ENCODE peak calls at places on chromosome X, in ten cellular contexts. One of them, this sample, is unnamed.
A peak's percentile ranks its signal among the peaks of the same experiment; 100 is the strongest.

GRCh38 chrX:136202889-136203288 is 48.3 kb downstream of the MAP7D3 start:
- DNase-seq in GM23338: no peak
- DNase-seq in GM12892: no peak
- DNase-seq in GM12878: no peak
- DNase-seq in SK-N-MC: no peak
- DNase-seq in breast epithelium: no peak
- DNase-seq in suprapubic skin: no peak
- DNase-seq in sigmoid colon: no peak
- DNase-seq in HCT116: no peak
- DNase-seq in stomach: no peak
- DNase-seq in this sample: no peak

GRCh38 chrX:149037301-149037700 is 467.8 kb downstream of the IDS start:
- DNase-seq in breast epithelium: no peak
- DNase-seq in GM23338: no peak
- DNase-seq in GM12878: no peak
- DNase-seq in suprapubic skin: no peak
- DNase-seq in GM12892: no peak
- DNase-seq in sigmoid colon: no peak
- DNase-seq in stomach: no peak
- DNase-seq in HCT116: no peak
- DNase-seq in SK-N-MC: no peak
- DNase-seq in this sample: no peak

GRCh38 chrX:120549483-120550452 is 11.0 kb downstream of the CUL4B start:
- DNase-seq in suprapubic skin: no peak
- DNase-seq in SK-N-MC: no peak
- DNase-seq in GM12878: no peak
- DNase-seq in stomach: no peak
- DNase-seq in HCT116: peak; percentile 83
- DNase-seq in breast epithelium: no peak
- DNase-seq in sigmoid colon: no peak
- DNase-seq in GM12892: no peak
- DNase-seq in GM23338: no peak
- DNase-seq in this sample: no peak

GRCh38 chrX:47661539-47661938 is 2.6 kb upstream of the UXT start:
- DNase-seq in HCT116: no peak
- DNase-seq in sigmoid colon: no peak
- DNase-seq in GM12892: no peak
- DNase-seq in GM23338: no peak
- DNase-seq in stomach: no peak
- DNase-seq in breast epithelium: no peak
- DNase-seq in suprapubic skin: no peak
- DNase-seq in GM12878: no peak
- DNase-seq in SK-N-MC: no peak
- DNase-seq in this sample: no peak

GRCh38 chrX:63656871-63657580 is 128.0 kb downstream of the ARHGEF9 start:
- DNase-seq in SK-N-MC: no peak
- DNase-seq in sigmoid colon: no peak
- DNase-seq in suprapubic skin: no peak
- DNase-seq in GM12878: no peak
- DNase-seq in stomach: no peak
- DNase-seq in GM12892: no peak
- DNase-seq in breast epithelium: no peak
- DNase-seq in GM23338: no peak
- DNase-seq in HCT116: no peak
- DNase-seq in this sample: no peak

GRCh38 chrX:18543738-18544137 is 118.3 kb downstream of the CDKL5 start:
- DNase-seq in GM12878: no peak
- DNase-seq in GM12892: no peak
- DNase-seq in suprapubic skin: no peak
- DNase-seq in SK-N-MC: no peak
- DNase-seq in GM23338: no peak
- DNase-seq in sigmoid colon: no peak
- DNase-seq in breast epithelium: no peak
- DNase-seq in HCT116: no peak
- DNase-seq in stomach: no peak
- DNase-seq in this sample: no peak

GRCh38 chrX:1873671-1874070 is 258.8 kb downstream of the ASMT start:
- DNase-seq in GM12892: no peak
- DNase-seq in SK-N-MC: no peak
- DNase-seq in sigmoid colon: no peak
- DNase-seq in stomach: no peak
- DNase-seq in GM23338: no peak
- DNase-seq in HCT116: no peak
- DNase-seq in breast epithelium: no peak
- DNase-seq in GM12878: no peak
- DNase-seq in suprapubic skin: no peak
- DNase-seq in this sample: no peak

GRCh38 chrX:143304518-143304917 is 212.8 kb downstream of the SPANXN3 start:
- DNase-seq in breast epithelium: no peak
- DNase-seq in suprapubic skin: no peak
- DNase-seq in GM23338: no peak
- DNase-seq in GM12892: no peak
- DNase-seq in SK-N-MC: no peak
- DNase-seq in stomach: no peak
- DNase-seq in GM12878: no peak
- DNase-seq in HCT116: no peak
- DNase-seq in sigmoid colon: no peak
- DNase-seq in this sample: no peak

DNA sequence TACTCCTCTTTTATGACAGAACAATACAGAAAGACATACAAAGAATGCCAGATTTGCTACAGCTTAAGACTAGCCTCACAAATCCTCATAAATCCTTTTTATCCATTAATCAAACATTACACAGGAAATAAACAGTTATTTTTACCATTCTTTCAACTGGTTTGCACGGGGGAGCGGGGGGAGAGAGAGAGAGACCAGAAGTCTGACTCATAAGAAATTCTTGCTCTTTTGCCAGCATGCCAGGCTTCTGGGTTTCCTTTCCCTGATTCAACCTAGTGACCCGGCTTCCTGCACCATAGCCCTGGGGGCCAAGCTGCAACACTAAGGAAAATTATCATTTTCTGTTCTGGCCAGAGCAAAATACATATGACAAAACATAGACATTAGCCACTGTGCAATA is 6.8 kb upstream of the RRAGB start:
- DNase-seq in HCT116: no peak
- DNase-seq in SK-N-MC: no peak
- DNase-seq in stomach: no peak
- DNase-seq in sigmoid colon: no peak
- DNase-seq in breast epithelium: peak; percentile 27
- DNase-seq in GM12892: no peak
- DNase-seq in suprapubic skin: no peak
- DNase-seq in GM12878: no peak
- DNase-seq in GM23338: no peak
- DNase-seq in this sample: no peak
- TF ChIP-seq POLR2AphosphoS5 in HCT116: no peak
- TF ChIP-seq POLR2AphosphoS5 in SK-N-MC: no peak
- TF ChIP-seq POLR2AphosphoS5 in stomach: no peak
- TF ChIP-seq POLR2AphosphoS5 in sigmoid colon: no peak
- TF ChIP-seq POLR2AphosphoS5 in breast epithelium: no peak
- TF ChIP-seq POLR2AphosphoS5 in GM12892: no peak
- TF ChIP-seq POLR2AphosphoS5 in suprapubic skin: no peak
- TF ChIP-seq POLR2AphosphoS5 in GM12878: no peak
- TF ChIP-seq POLR2AphosphoS5 in GM23338: no peak
- TF ChIP-seq POLR2AphosphoS5 in this sample: no peak

GRCh38 chrX:152943826-152944225 is 46.0 kb downstream of the ZNF185 start:
- DNase-seq in stomach: no peak
- DNase-seq in GM12892: no peak
- DNase-seq in breast epithelium: no peak
- DNase-seq in HCT116: no peak
- DNase-seq in sigmoid colon: peak; percentile 29
- DNase-seq in GM12878: no peak
- DNase-seq in suprapubic skin: no peak
- DNase-seq in GM23338: no peak
- DNase-seq in SK-N-MC: no peak
- DNase-seq in this sample: no peak

GRCh38 chrX:152941328-152942111 is 43.7 kb downstream of the ZNF185 start:
- DNase-seq in SK-N-MC: peak; percentile 26
- DNase-seq in sigmoid colon: peak; percentile 95
- DNase-seq in GM12892: peak; percentile 88
- DNase-seq in suprapubic skin: peak; percentile 90
- DNase-seq in GM23338: peak; percentile 89
- DNase-seq in GM12878: peak; percentile 69
- DNase-seq in HCT116: peak; percentile 77
- DNase-seq in breast epithelium: peak; percentile 85
- DNase-seq in stomach: peak; percentile 92
- DNase-seq in this sample: peak; percentile 87

GRCh38 chrX:152945021-152945979 is 47.4 kb downstream of the ZNF185 start:
- DNase-seq in stomach: no peak
- DNase-seq in GM12878: no peak
- DNase-seq in HCT116: no peak
- DNase-seq in SK-N-MC: no peak
- DNase-seq in GM23338: no peak
- DNase-seq in breast epithelium: no peak
- DNase-seq in sigmoid colon: peak; percentile 59
- DNase-seq in GM12892: no peak
- DNase-seq in suprapubic skin: no peak
- DNase-seq in this sample: no peak

GRCh38 chrX:152949114-152949513 is 44.8 kb downstream of the PNMA5 start:
- DNase-seq in sigmoid colon: peak; percentile 29
- DNase-seq in SK-N-MC: no peak
- DNase-seq in GM12878: no peak
- DNase-seq in breast epithelium: no peak
- DNase-seq in GM12892: no peak
- DNase-seq in GM23338: no peak
- DNase-seq in suprapubic skin: no peak
- DNase-seq in stomach: no peak
- DNase-seq in HCT116: no peak
- DNase-seq in this sample: no peak

DNA sequence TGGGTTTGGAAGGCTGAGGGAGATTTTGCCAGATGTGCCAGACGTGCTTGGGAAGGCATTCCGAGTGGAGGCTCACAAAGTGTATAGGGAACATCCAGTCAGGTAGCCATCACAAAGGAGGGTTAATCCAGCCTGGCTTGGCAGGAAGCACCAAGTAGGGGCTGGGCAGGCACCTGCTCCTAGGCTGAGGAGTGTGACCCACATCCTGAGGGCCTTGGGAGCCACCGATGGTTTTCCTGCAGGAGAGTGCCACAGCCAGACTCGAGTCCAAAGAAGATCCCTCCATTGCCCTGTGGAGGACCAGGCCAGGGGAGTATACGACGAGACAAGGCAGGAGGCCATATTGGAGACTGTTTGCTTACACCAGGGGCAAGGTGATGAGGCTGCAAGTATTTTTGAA is 47.2 kb downstream of the PNMA5 start:
- DNase-seq in sigmoid colon: peak; percentile 32
- DNase-seq in SK-N-MC: no peak
- DNase-seq in breast epithelium: no peak
- DNase-seq in stomach: no peak
- DNase-seq in suprapubic skin: no peak
- DNase-seq in GM23338: no peak
- DNase-seq in HCT116: no peak
- DNase-seq in GM12878: no peak
- DNase-seq in GM12892: no peak
- DNase-seq in this sample: no peak
- TF ChIP-seq POLR2AphosphoS5 in sigmoid colon: no peak
- TF ChIP-seq POLR2AphosphoS5 in SK-N-MC: no peak
- TF ChIP-seq POLR2AphosphoS5 in breast epithelium: no peak
- TF ChIP-seq POLR2AphosphoS5 in stomach: no peak
- TF ChIP-seq POLR2AphosphoS5 in suprapubic skin: no peak
- TF ChIP-seq POLR2AphosphoS5 in GM23338: no peak
- TF ChIP-seq POLR2AphosphoS5 in HCT116: no peak
- TF ChIP-seq POLR2AphosphoS5 in GM12878: no peak
- TF ChIP-seq POLR2AphosphoS5 in GM12892: no peak
- TF ChIP-seq POLR2AphosphoS5 in this sample: no peak

GRCh38 chrX:15913161-15913560 is 58.5 kb upstream of the AP1S2 start:
- DNase-seq in GM23338: no peak
- DNase-seq in sigmoid colon: no peak
- DNase-seq in GM12878: no peak
- DNase-seq in GM12892: no peak
- DNase-seq in stomach: no peak
- DNase-seq in suprapubic skin: no peak
- DNase-seq in breast epithelium: no peak
- DNase-seq in SK-N-MC: no peak
- DNase-seq in HCT116: no peak
- DNase-seq in this sample: no peak

GRCh38 chrX:15911729-15912550 is 57.3 kb upstream of the AP1S2 start:
- DNase-seq in HCT116: no peak
- DNase-seq in suprapubic skin: no peak
- DNase-seq in SK-N-MC: no peak
- DNase-seq in GM12878: no peak
- DNase-seq in GM12892: no peak
- DNase-seq in sigmoid colon: no peak
- DNase-seq in breast epithelium: no peak
- DNase-seq in stomach: no peak
- DNase-seq in GM23338: no peak
- DNase-seq in this sample: no peak

GRCh38 chrX:15906544-15906943 is 51.9 kb upstream of the AP1S2 start:
- DNase-seq in sigmoid colon: no peak
- DNase-seq in GM12878: no peak
- DNase-seq in suprapubic skin: no peak
- DNase-seq in breast epithelium: no peak
- DNase-seq in GM12892: no peak
- DNase-seq in HCT116: no peak
- DNase-seq in SK-N-MC: no peak
- DNase-seq in stomach: no peak
- DNase-seq in GM23338: no peak
- DNase-seq in this sample: no peak

GRCh38 chrX:15908891-15909290 is 54.3 kb upstream of the AP1S2 start:
- DNase-seq in breast epithelium: no peak
- DNase-seq in sigmoid colon: no peak
- DNase-seq in GM12878: no peak
- DNase-seq in suprapubic skin: no peak
- DNase-seq in stomach: no peak
- DNase-seq in SK-N-MC: no peak
- DNase-seq in GM23338: no peak
- DNase-seq in GM12892: no peak
- DNase-seq in HCT116: no peak
- DNase-seq in this sample: no peak

GRCh38 chrX:15909605-15910004 is 55.0 kb upstream of the AP1S2 start:
- DNase-seq in sigmoid colon: no peak
- DNase-seq in GM12892: no peak
- DNase-seq in suprapubic skin: no peak
- DNase-seq in HCT116: no peak
- DNase-seq in breast epithelium: no peak
- DNase-seq in GM12878: no peak
- DNase-seq in GM23338: peak; percentile 76
- DNase-seq in SK-N-MC: no peak
- DNase-seq in stomach: no peak
- DNase-seq in this sample: no peak
- TF ChIP-seq POLR2AphosphoS5 in sigmoid colon: no peak
- TF ChIP-seq POLR2AphosphoS5 in GM12892: no peak
- TF ChIP-seq POLR2AphosphoS5 in suprapubic skin: no peak
- TF ChIP-seq POLR2AphosphoS5 in HCT116: no peak
- TF ChIP-seq POLR2AphosphoS5 in breast epithelium: no peak
- TF ChIP-seq POLR2AphosphoS5 in GM12878: no peak
- TF ChIP-seq POLR2AphosphoS5 in GM23338: no peak
- TF ChIP-seq POLR2AphosphoS5 in SK-N-MC: no peak
- TF ChIP-seq POLR2AphosphoS5 in stomach: no peak
- TF ChIP-seq POLR2AphosphoS5 in this sample: no peak

DNA sequence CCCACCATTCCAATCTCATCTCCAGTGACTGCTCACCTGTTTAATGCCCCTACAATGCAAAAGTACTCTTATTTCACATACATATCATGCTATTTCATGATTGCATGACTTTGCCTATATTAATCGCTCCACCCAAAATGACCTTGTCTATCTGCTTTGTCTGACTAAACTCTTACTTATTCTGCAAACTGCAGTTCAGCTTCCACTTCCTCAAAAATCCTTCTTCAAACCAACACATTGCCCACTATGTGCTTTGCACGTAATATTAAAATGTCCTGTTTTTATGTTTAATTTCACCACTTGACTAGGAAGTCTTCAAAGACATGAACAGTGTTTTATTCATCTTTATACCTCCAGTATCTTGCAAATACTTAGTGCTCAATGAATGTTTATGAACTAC is 229.6 kb downstream of the OPHN1 start:
- DNase-seq in GM23338: no peak
- DNase-seq in SK-N-MC: no peak
- DNase-seq in HCT116: no peak
- DNase-seq in breast epithelium: no peak
- DNase-seq in sigmoid colon: no peak
- DNase-seq in GM12892: no peak
- DNase-seq in GM12878: no peak
- DNase-seq in suprapubic skin: no peak
- DNase-seq in stomach: no peak
- DNase-seq in this sample: no peak
- TF ChIP-seq POLR2AphosphoS5 in GM23338: no peak
- TF ChIP-seq POLR2AphosphoS5 in SK-N-MC: no peak
- TF ChIP-seq POLR2AphosphoS5 in HCT116: no peak
- TF ChIP-seq POLR2AphosphoS5 in breast epithelium: no peak
- TF ChIP-seq POLR2AphosphoS5 in sigmoid colon: no peak
- TF ChIP-seq POLR2AphosphoS5 in GM12892: no peak
- TF ChIP-seq POLR2AphosphoS5 in GM12878: no peak
- TF ChIP-seq POLR2AphosphoS5 in suprapubic skin: no peak
- TF ChIP-seq POLR2AphosphoS5 in stomach: no peak
- TF ChIP-seq POLR2AphosphoS5 in this sample: no peak

This sample was measured in GM12891.